ENCODE peak calls at places on chromosomes 4 and X, in five cellular contexts. E is OCI-LY7, C is transverse colon, I is fibroblast of mammary gland, B is endothelial cell. V is an unnamed sample.

GRCh38 chr4:129232627-129233337 is 136.8 kb downstream of the C4orf33 start:
- DNase-seq in E (no peak), C (no peak), I (peak; percentile 23), B (no peak), V (no peak)

GRCh38 chr4:108774809-108775530 is 12.1 kb upstream of the ETNPPL start:
- DNase-seq in E (no peak), C (no peak), I (no peak), B (no peak), V (peak; percentile 17)

GRCh38 chrX:147803948-147804347 is 107.8 kb upstream of the FMR1 start:
- DNase-seq in E (peak; percentile 17), C (no peak), I (peak; percentile 2), B (peak; percentile 3), V (peak; percentile 1)

GRCh38 chrX:8849945-8850344 is 48.8 kb upstream of the FAM9A start:
- DNase-seq in E (no peak), C (no peak), I (no peak), B (no peak), V (no peak)

GRCh38 chrX:115632455-115632854 is 71.5 kb downstream of the PLS3 start:
- DNase-seq in E (no peak), C (no peak), I (no peak), B (no peak), V (no peak)

GRCh38 chr4:10015140-10015753 is 6.0 kb downstream of the SLC2A9 start:
- DNase-seq in E (peak; percentile 36), C (peak; percentile 63), I (peak; percentile 51), B (peak; percentile 67), V (peak; percentile 59)

GRCh38 chr4:3366893-3367775 is 74.3 kb downstream of the RGS12 start:
- DNase-seq in E (no peak), C (no peak), I (no peak), B (no peak), V (no peak)

GRCh38 chr4:148081267-148081666 is 349.4 kb downstream of the ARHGAP10 start:
- DNase-seq in E (no peak), C (no peak), I (no peak), B (no peak), V (no peak)

GRCh38 chr4:3765271-3766206 is 646 bp upstream of the ADRA2C start:
- DNase-seq in E (no peak), C (no peak), I (peak; percentile 53), B (peak; percentile 65), V (peak; percentile 57)

GRCh38 chrX:1493317-1493856 is 40.7 kb upstream of the ASMTL start:
- DNase-seq in E (peak; percentile 61), C (no peak), I (no peak), B (no peak), V (no peak)

GRCh38 chr4:20809796-20810195 is 109.5 kb downstream of the PACRGL start:
- DNase-seq in E (no peak), C (no peak), I (no peak), B (no peak), V (peak; percentile 50)

GRCh38 chr4:40335508-40335860 is 351 bp downstream of the CHRNA9 start:
- DNase-seq in E (no peak), C (no peak), I (peak; percentile 83), B (no peak), V (no peak)

GRCh38 chrX:15864629-15865028 is 10.0 kb upstream of the AP1S2 start:
- DNase-seq in E (no peak), C (no peak), I (peak; percentile 29), B (no peak), V (no peak)

GRCh38 chrX:130482871-130483270 is 81.1 kb downstream of the RBMX2 start:
- DNase-seq in E (no peak), C (no peak), I (no peak), B (no peak), V (no peak)

GRCh38 chrX:37383313-37383712 is 34.1 kb downstream of the PRRG1 start:
- DNase-seq in E (no peak), C (no peak), I (peak; percentile 41), B (no peak), V (no peak)

GRCh38 chr4:147749811-147750321 is 18.0 kb downstream of the ARHGAP10 start:
- DNase-seq in E (no peak), C (no peak), I (no peak), B (no peak), V (no peak)

GRCh38 chr4:107792691-107793090 is 32.0 kb upstream of the SGMS2 start:
- DNase-seq in E (no peak), C (no peak), I (no peak), B (no peak), V (no peak)

GRCh38 chr4:26826721-26827120 is 33.9 kb upstream of the STIM2 start:
- DNase-seq in E (peak; percentile 96), C (peak; percentile 44), I (no peak), B (no peak), V (peak; percentile 3)

GRCh38 chr4:38663021-38663800 is 788 bp upstream of the KLF3 start:
- DNase-seq in E (peak; percentile 44), C (no peak), I (no peak), B (peak; percentile 74), V (no peak)

GRCh38 chr4:7051144-7051495 is 7.9 kb downstream of the TADA2B start:
- DNase-seq in E (no peak), C (no peak), I (no peak), B (no peak), V (no peak)

GRCh38 chr4:112003508-112003907 is 141.7 kb upstream of the FAM241A start:
- DNase-seq in E (no peak), C (no peak), I (no peak), B (no peak), V (no peak)

GRCh38 chr4:115355329-115355728 is 241.9 kb upstream of the NDST4 start:
- DNase-seq in E (no peak), C (no peak), I (no peak), B (no peak), V (no peak)

GRCh38 chr4:124135409-124135813 is 577.1 kb downstream of the ANKRD50 start:
- DNase-seq in E (no peak), C (no peak), I (peak; percentile 75), B (no peak), V (no peak)

GRCh38 chrX:152641996-152642395 is 4.3 kb downstream of the GABRQ start:
- DNase-seq in E (no peak), C (no peak), I (peak; percentile 6), B (peak; percentile 34), V (peak; percentile 21)

GRCh38 chrX:48458711-48459110 is 11.3 kb downstream of the SLC38A5 start:
- DNase-seq in E (no peak), C (no peak), I (no peak), B (no peak), V (no peak)

GRCh38 chrX:39440734-39441305 is 639.6 kb downstream of the MID1IP1 start:
- DNase-seq in E (no peak), C (no peak), I (no peak), B (no peak), V (no peak)

GRCh38 chr4:124262211-124263179 is 450.0 kb downstream of the ANKRD50 start:
- DNase-seq in E (peak; percentile 63), C (peak; percentile 56), I (peak; percentile 91), B (peak; percentile 69), V (peak; percentile 65)

GRCh38 chr4:37988670-37989069 is 28.5 kb downstream of the PTTG2 start:
- DNase-seq in E (no peak), C (no peak), I (no peak), B (no peak), V (peak; percentile 15)

GRCh38 chr4:168319486-168320019 is 1.0 kb upstream of the DDX60 start:
- DNase-seq in E (no peak), C (no peak), I (no peak), B (no peak), V (peak; percentile 3)

GRCh38 chr4:184487503-184487902 is 13.2 kb upstream of the IRF2 start:
- DNase-seq in E (no peak), C (no peak), I (no peak), B (no peak), V (no peak)

GRCh38 chrX:106752101-106752678 is 25.7 kb downstream of the RNF128 start:
- DNase-seq in E (peak; percentile 0), C (no peak), I (peak; percentile 18), B (peak; percentile 3), V (no peak)

GRCh38 chr4:31107362-31107761 is 387.2 kb downstream of the PCDH7 start:
- DNase-seq in E (no peak), C (no peak), I (no peak), B (no peak), V (no peak)

GRCh38 chr4:19473569-19473968 is 778.1 kb upstream of the SLIT2 start:
- DNase-seq in E (no peak), C (no peak), I (peak; percentile 10), B (no peak), V (no peak)

GRCh38 chr4:109302366-109303140 is at the start of gene COL25A1:
- DNase-seq in E (no peak), C (peak; percentile 11), I (peak; percentile 14), B (peak; percentile 83), V (no peak)

DNA sequence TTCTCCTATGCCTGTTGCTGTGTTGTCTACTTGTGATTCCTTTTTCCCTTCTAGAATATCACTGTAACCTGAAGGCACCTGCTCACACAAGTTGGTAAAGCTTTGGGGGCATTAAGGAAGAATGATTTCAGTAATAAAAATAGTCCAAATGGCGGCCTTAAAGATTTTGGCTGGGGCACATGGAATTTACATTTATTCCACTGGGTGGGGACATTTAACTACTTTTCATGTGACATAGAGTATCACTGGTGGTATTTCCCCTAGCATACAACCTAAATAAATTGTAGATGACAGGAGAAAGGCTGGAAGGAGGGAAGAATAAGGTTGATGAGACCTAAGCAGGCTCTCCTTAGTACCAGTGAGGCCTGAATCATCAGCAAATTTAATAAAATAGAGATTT is 121.8 kb upstream of the EDA2R start:
- DNase-seq in E (peak; percentile 1), C (no peak), I (peak; percentile 1), B (no peak), V (no peak)
- TF ChIP-seq CTCF in E (peak; percentile 32), C (no peak), I (peak; percentile 14), B (no peak), V (no peak)

GRCh38 chr4:76545161-76545884 is 110.3 kb downstream of the SHROOM3 start:
- DNase-seq in E (no peak), C (no peak), I (no peak), B (no peak), V (no peak)
- TF ChIP-seq CTCF in E (no peak), C (no peak), I (no peak), B (no peak), V (no peak)

DNA sequence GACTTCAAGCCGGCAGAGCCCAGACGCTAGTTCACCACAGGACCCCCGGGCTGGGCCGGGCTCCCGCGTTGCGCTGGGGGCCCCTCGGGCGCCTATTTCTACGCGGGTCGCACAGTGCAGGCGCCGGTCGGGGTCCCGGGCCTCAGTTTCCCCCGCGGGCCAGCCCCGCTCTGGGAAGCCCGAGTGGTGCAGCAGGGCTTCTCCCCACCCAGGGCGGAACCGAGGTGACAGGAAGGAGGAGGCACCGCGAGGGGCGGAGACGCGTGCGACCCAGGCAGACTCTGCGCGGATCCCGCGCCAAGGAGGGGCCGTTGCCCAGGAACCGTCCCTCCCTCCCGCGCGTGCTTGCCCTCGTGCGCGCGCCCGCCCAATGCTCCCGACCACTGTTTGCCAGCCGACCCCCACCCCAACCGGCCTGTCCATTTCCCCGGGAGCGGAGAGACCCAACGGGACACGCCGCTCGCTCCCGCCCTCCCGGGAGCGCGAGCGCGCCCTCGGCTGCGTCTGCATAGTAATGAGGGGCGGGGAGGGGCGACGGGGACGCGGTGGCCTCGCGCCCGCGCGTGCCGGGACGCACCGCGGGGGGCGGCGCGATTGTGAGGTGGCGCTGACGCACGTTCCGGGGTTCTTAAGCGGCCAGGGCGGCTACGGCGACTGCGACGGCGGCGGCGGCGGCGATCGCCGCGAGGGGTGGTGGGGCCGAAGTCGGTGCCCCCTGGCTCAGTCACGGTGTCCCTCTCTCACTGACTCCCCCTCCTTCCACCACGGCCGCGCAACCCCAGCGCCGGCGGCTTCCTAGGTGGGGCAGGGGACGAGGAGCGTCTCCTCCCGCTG is at the start of gene CPEB2:
- DNase-seq in E (peak; percentile 96), C (peak; percentile 96), I (peak; percentile 94), B (peak; percentile 96), V (peak; percentile 91)
- TF ChIP-seq CTCF in E (no peak), C (no peak), I (no peak), B (no peak), V (no peak)

GRCh38 chr4:88818650-88819470 is 121.2 kb upstream of the NAP1L5 start:
- DNase-seq in E (peak; percentile 16), C (peak; percentile 71), I (peak; percentile 64), B (peak; percentile 46), V (peak; percentile 42)
- TF ChIP-seq CTCF in E (peak; percentile 71), C (peak; percentile 60), I (peak; percentile 62), B (no peak), V (peak; percentile 27)